ENCODE peak calls at places on chromosomes 12 and 14, in five cellular contexts. E, G, I, X and M are unnamed samples. For H3K4me1, the result is how much of the 10 kb centered on the place peaks cover.

GRCh38 chr14:104462651-104463630 is 116.6 kb upstream of the C14orf180 start:
- DNase-seq in I (no peak), G (no peak), E (no peak), X (no peak), M (no peak)

GRCh38 chr12:58066296-58066695 is 124.9 kb downstream of the ATP23 start:
- DNase-seq in E (no peak), G (no peak), I (no peak), X (no peak), M (peak)

GRCh38 chr14:41167040-41167439 is 439.6 kb upstream of the LRFN5 start:
- DNase-seq in E (no peak), I (no peak), X (no peak), G (no peak), M (no peak)

GRCh38 chr12:126036348-126036747 is 971.1 kb downstream of the AACS start:
- DNase-seq in X (no peak), E (no peak), G (no peak), I (no peak), M (no peak)

GRCh38 chr12:68477256-68477655 is 133.4 kb upstream of the RAP1B start:
- DNase-seq in G (no peak), I (no peak), X (no peak), E (no peak), M (no peak)

GRCh38 chr12:119998471-119999245 is 9.6 kb downstream of the BICDL1 start:
- DNase-seq in E (no peak), I (no peak), X (no peak), G (no peak), M (no peak)

GRCh38 chr12:88052686-88053085 is 23.5 kb upstream of the C12orf50 start:
- DNase-seq in I (peak), E (no peak), X (peak), G (no peak), M (no peak)

GRCh38 chr14:90624732-90625444 is 191.3 kb downstream of the TTC7B start:
- DNase-seq in I (peak), X (no peak), G (no peak), E (no peak), M (peak)

GRCh38 chr14:28751467-28752058 is 15.0 kb upstream of the FOXG1 start:
- DNase-seq in E (no peak), X (peak), I (peak), G (peak), M (peak)

GRCh38 chr14:90849787-90850444 is 33.7 kb upstream of the TTC7B start:
- DNase-seq in E (no peak), I (no peak), G (no peak), X (no peak), M (no peak)

GRCh38 chr12:123223241-123223668 is 9.7 kb downstream of the MPHOSPH9 start:
- DNase-seq in E (no peak), X (no peak), G (no peak), I (no peak), M (no peak)

GRCh38 chr14:57355081-57355480 is 35.3 kb upstream of the NAA30 start:
- DNase-seq in X (no peak), E (no peak), I (no peak), G (no peak), M (no peak)

GRCh38 chr12:20985399-20985798 is 145.6 kb upstream of the SLCO1B1 start:
- DNase-seq in I (no peak), E (no peak), X (no peak), G (peak), M (no peak)

GRCh38 chr12:118376089-118377004 is at the start of gene SUDS3:
- DNase-seq in G (peak), I (peak), X (peak), E (peak), M (peak)

GRCh38 chr12:82682326-82682725 is 4.4 kb upstream of the TMTC2 start:
- DNase-seq in G (no peak), I (no peak), E (no peak), X (peak), M (no peak)

GRCh38 chr14:23219075-23219474 is 18.7 kb upstream of the RNF212B start:
- DNase-seq in I (no peak), G (no peak), X (no peak), E (no peak), M (no peak)

GRCh38 chr12:78183854-78184253 is 353.2 kb downstream of the NAV3 start:
- DNase-seq in E (no peak), X (no peak), G (no peak), I (no peak), M (no peak)

GRCh38 chr14:71187633-71188356 is 280.5 kb downstream of the PCNX1 start:
- DNase-seq in I (no peak), G (no peak), E (no peak), X (peak), M (no peak)

GRCh38 chr14:101813171-101813759 is 51.8 kb downstream of the PPP2R5C start:
- DNase-seq in G (no peak), I (no peak), E (no peak), X (no peak), M (peak)

GRCh38 chr12:52561880-52562449 is 9.0 kb upstream of the KRT71 start:
- DNase-seq in E (peak), G (no peak), X (no peak), I (no peak), M (peak)

GRCh38 chr12:123267991-123268843 is 3.4 kb downstream of the CDK2AP1 start:
- DNase-seq in G (no peak), E (peak), I (no peak), X (peak), M (no peak)

GRCh38 chr12:52263761-52264434 is 10.5 kb upstream of the KRT86 start:
- DNase-seq in E (peak), I (no peak), X (no peak), G (no peak), M (no peak)

GRCh38 chr12:108214486-108214885 is 85.4 kb downstream of the WSCD2 start:
- DNase-seq in G (no peak), I (peak), X (no peak), E (no peak), M (no peak)

GRCh38 chr12:4911316-4911994 is 1.8 kb downstream of the KCNA1 start:
- DNase-seq in E (no peak), G (no peak), X (no peak), I (no peak), M (peak)

GRCh38 chr12:56124133-56124532 is 3.9 kb upstream of the ESYT1 start:
- DNase-seq in X (no peak), E (no peak), I (no peak), G (no peak), M (no peak)

GRCh38 chr14:68486809-68487208 is 306.1 kb downstream of the ZFP36L1 start:
- DNase-seq in X (peak), G (no peak), E (no peak), I (no peak), M (no peak)

GRCh38 chr12:52794479-52795331 is 1.2 kb downstream of the KRT3 start:
- DNase-seq in E (peak), G (no peak), X (no peak), I (no peak), M (no peak)

GRCh38 chr14:68665116-68665515 is 127.8 kb downstream of the ZFP36L1 start:
- DNase-seq in G (no peak), I (peak), E (no peak), X (no peak), M (no peak)

GRCh38 chr12:49296034-49296835 is 1.3 kb downstream of the PRPH start:
- DNase-seq in X (peak), E (peak), I (peak), G (no peak), M (peak)

GRCh38 chr14:59190372-59190771 is 1.9 kb downstream of the DAAM1 start:
- DNase-seq in X (peak), E (no peak), I (peak), G (no peak), M (no peak)

GRCh38 chr14:100825691-100826331 is at the start of gene MEG3:
- DNase-seq in G (no peak), I (peak), X (peak), E (peak), M (no peak)

GRCh38 chr12:75708829-75709228 is 197.4 kb upstream of the KRR1 start:
- DNase-seq in I (no peak), E (no peak), X (no peak), G (no peak), M (no peak)
- H3K4me1 ChIP-seq in I (half or more), E (under half), X (under half), G (under half), M (half or more)

GRCh38 chr12:101923049-101923718 is 45.8 kb downstream of the DRAM1 start:
- DNase-seq in E (no peak), I (no peak), G (no peak), X (no peak), M (no peak)
- TF ChIP-seq POLR2A in E (no peak), I (no peak), G (no peak), X (no peak), M (no peak)

GRCh38 chr12:6838854-6839253 is 1.9 kb upstream of the GNB3 start:
- DNase-seq in I (no peak), G (no peak), X (no peak), E (no peak), M (no peak)
- H3K4me1 ChIP-seq in I (under half), G (under half), X (under half), E (under half), M (under half)

GRCh38 chr12:121015825-121016766 is at the start of gene C12orf43:
- DNase-seq in X (peak), I (peak), E (peak), G (peak), M (peak)
- TF ChIP-seq POLR2A in X (peak), I (no peak), E (peak), G (peak), M (peak)